ENCODE peak calls at places on chromosome 15, in ten cellular contexts. R is AG04450; M is NCI-H1417; J is sciatic nerve; C is activated T-cell treated with anti-CD3 and anti-CD28 coated beads, Interleukin-2, amount 50 U/mL, for 72 hours; G is NCI-H1694 treated with DMSO at 0.1 percent for 48 hours; D is ovary; K is brain microvascular endothelial cell; E is activated CD4-positive, CD25-positive, alpha-beta regulatory T cell; U is HTR-8/SVneo. Z is an unnamed sample.

GRCh38 chr15:52261498-52262242 is 33.9 kb downstream of the MYO5C start:
- DNase-seq in R (peak), M (peak), J (peak), C (peak), G (no peak), D (no peak), K (peak), E (peak), U (peak), Z (peak)

GRCh38 chr15:70720228-70721016 is 42.9 kb downstream of the UACA start:
- DNase-seq in R (no peak), M (no peak), J (no peak), C (no peak), G (no peak), D (no peak), K (no peak), E (no peak), U (no peak), Z (no peak)

GRCh38 chr15:70669966-70670658 is 93.2 kb downstream of the UACA start:
- DNase-seq in R (no peak), M (no peak), J (no peak), C (no peak), G (no peak), D (no peak), K (no peak), E (no peak), U (no peak), Z (no peak)

GRCh38 chr15:35491999-35492398 is 54.0 kb downstream of the DPH6 start:
- DNase-seq in R (no peak), M (no peak), J (no peak), C (no peak), G (no peak), D (no peak), K (no peak), E (no peak), U (no peak), Z (no peak)

GRCh38 chr15:75229191-75230015 is 27.7 kb downstream of the C15orf39 start:
- DNase-seq in R (no peak), M (no peak), J (no peak), C (no peak), G (no peak), D (no peak), K (peak), E (no peak), U (no peak), Z (no peak)

GRCh38 chr15:78509726-78510312 is 2.4 kb downstream of the HYKK start:
- DNase-seq in R (no peak), M (no peak), J (no peak), C (no peak), G (no peak), D (no peak), K (no peak), E (no peak), U (no peak), Z (no peak)

GRCh38 chr15:71325461-71325860 is 210.2 kb downstream of the THSD4 start:
- DNase-seq in R (no peak), M (no peak), J (no peak), C (no peak), G (no peak), D (no peak), K (peak), E (no peak), U (no peak), Z (no peak)

GRCh38 chr15:66075947-66076346 is 177.6 kb downstream of the MEGF11 start:
- DNase-seq in R (no peak), M (no peak), J (no peak), C (no peak), G (no peak), D (no peak), K (no peak), E (no peak), U (no peak), Z (no peak)

GRCh38 chr15:64842099-64842940 is 605 bp downstream of the PLEKHO2 start:
- DNase-seq in R (no peak), M (peak), J (no peak), C (peak), G (no peak), D (no peak), K (peak), E (no peak), U (no peak), Z (peak)

GRCh38 chr15:65980824-65981456 is 111.6 kb downstream of the RAB11A start:
- DNase-seq in R (peak), M (peak), J (no peak), C (peak), G (peak), D (peak), K (peak), E (no peak), U (peak), Z (peak)

GRCh38 chr15:85607141-85607806 is 187.5 kb downstream of the KLHL25 start:
- DNase-seq in R (no peak), M (no peak), J (no peak), C (no peak), G (no peak), D (no peak), K (no peak), E (no peak), U (no peak), Z (peak)

GRCh38 chr15:39621210-39621609 is 40.3 kb downstream of the THBS1 start:
- DNase-seq in R (no peak), M (no peak), J (no peak), C (no peak), G (peak), D (no peak), K (no peak), E (no peak), U (no peak), Z (no peak)

GRCh38 chr15:95932676-95933075 is 397.8 kb upstream of the NR2F2 start:
- DNase-seq in R (no peak), M (no peak), J (no peak), C (no peak), G (no peak), D (no peak), K (peak), E (no peak), U (peak), Z (no peak)

GRCh38 chr15:45442497-45443135 is 64.3 kb upstream of the GATM start:
- DNase-seq in R (no peak), M (no peak), J (no peak), C (no peak), G (no peak), D (no peak), K (peak), E (no peak), U (no peak), Z (no peak)

GRCh38 chr15:57114070-57114469 is 195.6 kb downstream of the TCF12 start:
- DNase-seq in R (no peak), M (no peak), J (no peak), C (no peak), G (no peak), D (no peak), K (peak), E (no peak), U (no peak), Z (no peak)

GRCh38 chr15:95302206-95302605 is 1028.3 kb upstream of the NR2F2 start:
- DNase-seq in R (no peak), M (no peak), J (no peak), C (no peak), G (no peak), D (no peak), K (no peak), E (no peak), U (no peak), Z (no peak)

GRCh38 chr15:43190178-43190577 is 5.0 kb downstream of the CCNDBP1 start:
- DNase-seq in R (no peak), M (no peak), J (no peak), C (no peak), G (no peak), D (no peak), K (no peak), E (no peak), U (no peak), Z (no peak)

GRCh38 chr15:96345560-96346389 is 15.3 kb downstream of the NR2F2 start:
- DNase-seq in R (no peak), M (peak), J (peak), C (peak), G (peak), D (peak), K (peak), E (no peak), U (no peak), Z (peak)

GRCh38 chr15:81381725-81382124 is 7.7 kb upstream of the TMC3 start:
- DNase-seq in R (no peak), M (no peak), J (no peak), C (no peak), G (no peak), D (no peak), K (no peak), E (no peak), U (no peak), Z (no peak)

GRCh38 chr15:43440721-43441281 is 52.2 kb downstream of the TP53BP1 start:
- DNase-seq in R (peak), M (peak), J (no peak), C (peak), G (peak), D (peak), K (peak), E (no peak), U (peak), Z (peak)